ENCODE peak calls at places on chromosomes 1 and 21, in ten cellular contexts. E, R, O, P, Y, U, I, S, Q and L are unnamed samples. For H3K27me3, the result is how much of the 10 kb centered on the place peaks cover.

GRCh38 chr1:223129229-223129851 is 13.7 kb downstream of the TLR5 start:
- DNase-seq in R (peak), S (no peak), P (peak), O (peak), E (peak), Y (no peak), I (peak), Q (no peak), U (peak), L (no peak)

GRCh38 chr1:207964195-207964966 is 53.5 kb upstream of the CD34 start:
- DNase-seq in O (no peak), E (no peak), U (no peak), S (no peak), P (no peak), I (peak), Q (no peak), Y (no peak), R (no peak), L (peak)

GRCh38 chr1:15198684-15199083 is 45.1 kb downstream of the TMEM51 start:
- DNase-seq in S (no peak), Y (no peak), R (no peak), O (no peak), I (no peak), P (no peak), U (no peak), E (no peak), Q (no peak), L (no peak)

GRCh38 chr1:13949571-13949970 is 249.6 kb downstream of the PRDM2 start:
- DNase-seq in U (no peak), I (no peak), O (no peak), S (no peak), R (no peak), E (no peak), Y (no peak), Q (no peak), P (no peak), L (no peak)

GRCh38 chr1:216937491-216937890 is 214.3 kb upstream of the ESRRG start:
- DNase-seq in R (no peak), Y (no peak), U (no peak), I (no peak), Q (no peak), E (peak), P (no peak), O (no peak), S (no peak), L (no peak)

GRCh38 chr21:46188226-46189212 is 4.3 kb upstream of the SPATC1L start:
- DNase-seq in O (peak), Q (no peak), R (peak), P (peak), Y (peak), S (no peak), E (no peak), I (peak), U (no peak), L (peak)

GRCh38 chr1:150477320-150477719 is 9.9 kb upstream of the TARS2 start:
- DNase-seq in I (no peak), O (no peak), U (no peak), S (no peak), Y (no peak), E (peak), Q (no peak), P (no peak), R (peak), L (no peak)

GRCh38 chr1:212955098-212955497 is 4.8 kb downstream of the VASH2 start:
- DNase-seq in Y (no peak), P (no peak), U (no peak), R (no peak), S (no peak), O (no peak), Q (no peak), I (no peak), E (no peak), L (no peak)

GRCh38 chr1:234882898-234883297 is 245.7 kb downstream of the TOMM20 start:
- DNase-seq in Y (no peak), O (no peak), I (no peak), S (no peak), Q (no peak), U (no peak), E (no peak), R (no peak), P (no peak), L (no peak)

GRCh38 chr1:245155186-245156040 is 628 bp downstream of the KIF26B start:
- DNase-seq in O (peak), Y (no peak), U (no peak), I (peak), E (peak), Q (no peak), P (no peak), R (no peak), S (no peak), L (peak)

GRCh38 chr1:49424782-49425181 is 599.0 kb downstream of the AGBL4 start:
- DNase-seq in Y (no peak), O (no peak), U (no peak), S (no peak), P (no peak), Q (no peak), I (no peak), E (no peak), R (no peak), L (peak)

GRCh38 chr1:187928717-187929116 is 1100.0 kb downstream of the PLA2G4A start:
- DNase-seq in Q (no peak), I (no peak), E (no peak), U (no peak), O (no peak), P (no peak), S (no peak), R (no peak), Y (no peak), L (no peak)

GRCh38 chr1:39625462-39626273 is 13.8 kb downstream of the HEYL start:
- DNase-seq in U (peak), Y (no peak), S (peak), P (peak), I (no peak), R (peak), E (peak), Q (peak), O (peak), L (no peak)

GRCh38 chr1:179447489-179447888 is 81.7 kb downstream of the AXDND1 start:
- DNase-seq in E (peak), Q (no peak), Y (peak), R (no peak), I (no peak), P (no peak), S (no peak), U (no peak), O (no peak), L (peak)

GRCh38 chr1:93331412-93331811 is 14.3 kb upstream of the DR1 start:
- DNase-seq in I (peak), Q (no peak), Y (no peak), E (no peak), P (no peak), R (no peak), U (no peak), O (no peak), S (no peak), L (peak)

GRCh38 chr1:226655251-226656163 is 83.6 kb downstream of the ITPKB start:
- DNase-seq in Y (no peak), U (no peak), R (peak), I (no peak), Q (no peak), S (no peak), O (no peak), P (no peak), E (no peak), L (no peak)

GRCh38 chr1:5822726-5823125 is 169.5 kb downstream of the NPHP4 start:
- DNase-seq in Q (no peak), Y (no peak), S (no peak), R (no peak), I (no peak), O (no peak), U (no peak), E (no peak), P (no peak), L (no peak)
- H3K27me3 ChIP-seq in Q (under half), Y (under half), S (under half), R (half or more), I (under half), O (under half), U (under half), E (under half), P (under half), L (under half)

GRCh38 chr1:118154220-118154619 is 30.8 kb downstream of the SPAG17 start:
- DNase-seq in O (no peak), U (no peak), E (peak), Q (no peak), R (no peak), S (no peak), Y (no peak), P (no peak), I (no peak), L (peak)
- TF ChIP-seq CTCF in O (peak), U (peak), E (peak), Q (peak), R (peak), S (no peak), Y (peak), P (peak), I (peak), L (peak)

DNA sequence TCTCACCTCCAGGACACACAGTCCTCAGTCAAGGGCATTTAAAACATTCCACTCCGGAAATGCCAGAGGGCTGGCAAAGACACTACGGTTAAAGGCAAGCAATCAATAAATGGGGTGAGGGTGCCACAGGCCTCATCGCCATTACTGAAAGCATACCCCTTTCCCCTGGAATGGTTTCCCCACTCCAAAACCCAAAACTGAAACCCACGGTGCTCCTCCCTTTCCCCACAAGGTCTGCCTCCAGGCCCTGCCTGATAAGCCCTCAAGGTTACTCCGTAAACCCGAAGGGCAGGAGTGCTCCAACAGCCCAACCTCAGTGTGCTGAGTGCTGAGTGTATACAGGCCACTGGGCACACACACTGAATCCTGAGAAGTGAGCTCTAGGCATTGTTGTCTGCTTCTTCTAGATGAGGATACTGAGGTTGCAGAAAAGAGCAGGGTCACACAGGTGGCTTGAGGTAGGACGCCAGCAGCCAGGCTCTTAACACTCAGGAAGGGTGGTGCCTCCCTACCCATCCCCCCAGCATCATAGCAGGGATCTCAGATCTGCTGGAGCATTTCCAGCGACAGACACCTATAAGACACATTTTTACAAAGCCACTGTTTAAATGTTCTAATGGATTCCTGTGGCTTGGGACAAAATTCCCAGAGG is 29.0 kb downstream of the SSBP3 start:
- DNase-seq in E (peak), I (peak), Q (no peak), R (no peak), U (no peak), O (no peak), S (no peak), P (no peak), Y (no peak), L (no peak)
- H3K4me3 ChIP-seq in E (no peak), I (no peak), Q (no peak), R (no peak), U (no peak), O (no peak), S (no peak), P (no peak), Y (no peak), L (no peak)

GRCh38 chr21:27498025-27498424 is 531.1 kb upstream of the ADAMTS5 start:
- DNase-seq in O (no peak), S (no peak), I (no peak), R (no peak), Q (no peak), E (no peak), Y (no peak), U (no peak), P (no peak), L (peak)

DNA sequence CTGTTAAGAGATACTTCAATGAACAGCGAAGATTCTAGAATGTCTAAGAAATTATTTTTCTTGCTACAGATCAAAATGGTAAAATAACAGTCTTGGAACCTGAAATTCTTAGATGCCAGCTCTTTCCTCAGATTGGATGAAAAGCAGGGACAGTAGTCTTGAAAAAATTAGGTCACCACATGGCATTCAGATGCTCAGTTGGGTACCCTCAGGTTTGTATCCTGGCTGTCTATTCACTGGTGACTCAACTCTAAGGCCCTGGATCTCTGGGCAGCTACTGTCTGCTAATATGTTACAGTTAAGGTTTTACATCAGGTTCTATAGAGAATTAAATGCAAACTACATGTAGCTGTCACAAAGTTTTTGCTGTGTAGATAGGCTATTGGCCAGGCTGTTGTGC is 528.9 kb upstream of the ADAMTS5 start:
- DNase-seq in S (no peak), R (no peak), I (no peak), Y (no peak), O (no peak), U (no peak), P (no peak), E (no peak), Q (no peak), L (no peak)
- H3K27me3 ChIP-seq in S (under half), R (under half), I (under half), Y (under half), O (under half), U (under half), P (under half), E (under half), Q (under half), L (under half)

DNA sequence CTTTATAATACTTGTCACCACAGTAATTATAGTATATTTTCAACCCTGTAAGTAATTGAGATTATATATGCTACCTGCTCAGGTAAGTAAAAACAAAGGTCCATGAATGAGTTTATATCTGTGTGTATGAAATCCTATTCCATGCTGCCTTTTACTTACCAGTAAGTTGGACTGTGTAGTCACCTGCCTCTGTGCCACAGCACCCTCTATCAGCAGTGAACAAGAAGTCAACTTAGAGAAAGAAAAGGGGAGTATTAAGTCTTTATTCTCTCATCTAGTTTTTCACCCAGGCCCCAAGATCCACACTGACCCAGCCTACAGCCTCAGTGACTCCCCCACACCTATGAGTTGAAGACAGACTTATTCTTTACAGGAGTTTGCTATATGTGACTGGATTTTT is 36.9 kb upstream of the IFI16 start:
- DNase-seq in E (peak), P (no peak), Y (no peak), U (no peak), I (no peak), R (no peak), S (no peak), Q (no peak), O (no peak), L (peak)
- TF ChIP-seq CTCF in E (no peak), P (no peak), Y (no peak), U (no peak), I (no peak), R (no peak), S (no peak), Q (no peak), O (no peak), L (peak)

GRCh38 chr1:6596351-6596750 is 6.3 kb downstream of the KLHL21 start:
- DNase-seq in R (no peak), Q (no peak), Y (no peak), O (no peak), P (no peak), U (no peak), I (no peak), S (no peak), E (no peak), L (no peak)

GRCh38 chr1:6596886-6597776 is 5.5 kb downstream of the KLHL21 start:
- DNase-seq in O (no peak), R (no peak), I (no peak), P (no peak), Y (no peak), S (no peak), U (no peak), E (peak), Q (no peak), L (no peak)

GRCh38 chr1:6599141-6599975 is 3.3 kb downstream of the KLHL21 start:
- DNase-seq in E (no peak), P (no peak), R (no peak), Y (no peak), I (no peak), O (no peak), U (no peak), S (no peak), Q (no peak), L (peak)

GRCh38 chr1:6594977-6595740 is 7.5 kb downstream of the KLHL21 start:
- DNase-seq in I (no peak), Y (no peak), S (no peak), U (no peak), Q (no peak), O (no peak), R (no peak), P (no peak), E (no peak), L (no peak)

GRCh38 chr1:6597777-6598131 is 4.9 kb downstream of the KLHL21 start:
- DNase-seq in U (no peak), S (no peak), O (no peak), Y (no peak), P (no peak), R (no peak), Q (no peak), E (no peak), I (no peak), L (no peak)
- H3K4me3 ChIP-seq in U (no peak), S (peak), O (no peak), Y (no peak), P (no peak), R (peak), Q (no peak), E (no peak), I (no peak), L (no peak)

DNA sequence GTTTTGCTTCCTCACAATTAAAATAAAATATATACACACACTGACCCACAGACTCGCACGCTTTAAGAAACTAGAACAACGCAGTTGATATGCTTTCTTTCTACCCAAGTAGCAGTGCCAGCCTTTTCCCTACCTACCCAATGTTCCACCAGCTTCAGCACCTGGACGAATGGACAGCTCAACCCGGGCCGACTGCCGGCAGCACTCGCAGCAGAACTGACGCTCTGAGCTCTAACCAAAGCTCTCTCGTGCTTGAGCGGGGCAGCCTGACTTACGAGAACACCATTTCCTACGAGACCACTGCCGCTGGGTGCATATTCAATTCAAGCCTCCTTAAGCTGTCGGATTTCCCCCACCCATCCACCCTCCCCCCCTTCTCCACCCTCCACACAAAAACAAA is 127.4 kb upstream of the DPYD start:
- DNase-seq in S (no peak), R (peak), P (peak), O (peak), U (peak), I (peak), Q (peak), Y (no peak), E (peak), L (peak)
- H3K27me3 ChIP-seq in S (under half), R (half or more), P (half or more), O (under half), U (half or more), I (under half), Q (under half), Y (under half), E (half or more), L (under half)

DNA sequence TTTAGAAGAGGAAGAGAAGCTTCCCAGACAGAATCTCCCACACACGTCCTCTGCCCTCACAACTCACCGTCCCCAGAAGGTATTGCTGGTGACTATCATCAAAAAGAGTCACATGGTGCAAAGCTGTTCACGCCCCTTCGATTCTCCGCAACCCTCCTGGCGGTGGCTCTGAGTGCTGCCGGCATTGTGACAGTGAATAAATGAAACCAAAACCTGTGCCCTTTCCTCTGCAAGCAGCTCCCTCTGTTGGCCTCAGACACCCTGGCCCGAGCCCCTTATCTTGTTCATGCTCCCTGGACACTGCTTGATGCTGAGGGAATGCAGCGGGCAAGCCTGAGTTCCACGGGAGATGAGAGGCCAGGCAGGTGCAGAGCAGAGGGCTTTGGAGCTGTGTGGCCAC is 510.3 kb downstream of the NPHP4 start:
- DNase-seq in R (no peak), E (peak), O (no peak), Q (no peak), P (no peak), Y (peak), U (no peak), S (no peak), I (no peak), L (no peak)
- TF ChIP-seq CTCF in R (no peak), E (no peak), O (no peak), Q (no peak), P (no peak), Y (peak), U (no peak), S (no peak), I (no peak), L (no peak)

DNA sequence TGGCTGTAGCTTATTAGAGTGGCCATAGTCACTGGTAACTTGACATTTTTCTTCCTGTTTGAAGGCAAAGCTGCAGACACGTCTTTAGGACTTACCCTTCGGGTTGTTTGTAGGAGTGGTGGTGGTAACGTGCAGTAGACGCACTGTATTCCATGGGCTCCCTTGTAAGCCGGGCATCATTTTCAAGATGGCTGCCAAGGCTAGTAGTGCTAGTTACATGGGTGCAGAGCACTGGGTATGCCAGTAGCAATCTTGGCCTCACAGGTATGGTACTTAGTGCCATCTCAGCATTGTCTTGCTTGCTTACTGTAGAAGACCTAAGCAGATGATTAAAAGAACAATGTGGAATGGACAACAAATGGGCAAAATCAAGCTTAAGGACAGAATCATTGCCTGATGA is 1.9 kb downstream of the YBX1 start:
- DNase-seq in U (no peak), Y (no peak), Q (no peak), R (no peak), O (peak), I (no peak), S (no peak), P (no peak), E (peak), L (peak)
- H3K4me3 ChIP-seq in U (peak), Y (peak), Q (peak), R (peak), O (peak), I (peak), S (peak), P (peak), E (peak), L (peak)